ENCODE peak calls at places on chromosomes 3 and 15, in seven cellular contexts. One of them, this sample, is unnamed.
A peak's percentile ranks its signal among the peaks of the same experiment; 100 is the strongest.

GRCh38 chr15:65409284-65409631 is 13.5 kb downstream of the IGDCC4 start:
- DNase-seq in CD8-positive, alpha-beta T cell: no peak
- DNase-seq in suprapubic skin: no peak
- DNase-seq in CD4-positive, alpha-beta memory T cell: no peak
- DNase-seq in prostate gland: no peak
- DNase-seq in vagina: no peak
- DNase-seq in epithelial cell of proximal tubule: peak; percentile 95
- DNase-seq in this sample: no peak

GRCh38 chr3:169954142-169954756 is 12.4 kb upstream of the SEC62 start:
- DNase-seq in CD8-positive, alpha-beta T cell: no peak
- DNase-seq in suprapubic skin: no peak
- DNase-seq in CD4-positive, alpha-beta memory T cell: no peak
- DNase-seq in prostate gland: no peak
- DNase-seq in vagina: no peak
- DNase-seq in epithelial cell of proximal tubule: no peak
- DNase-seq in this sample: no peak

GRCh38 chr15:26260517-26261133 is 397.5 kb upstream of the ATP10A start:
- DNase-seq in CD8-positive, alpha-beta T cell: peak; percentile 23
- DNase-seq in suprapubic skin: no peak
- DNase-seq in CD4-positive, alpha-beta memory T cell: peak; percentile 3
- DNase-seq in prostate gland: peak; percentile 16
- DNase-seq in vagina: no peak
- DNase-seq in epithelial cell of proximal tubule: no peak
- DNase-seq in this sample: peak; percentile 14

GRCh38 chr3:100256724-100257123 is 4.1 kb upstream of the TBC1D23 start:
- DNase-seq in CD8-positive, alpha-beta T cell: no peak
- DNase-seq in suprapubic skin: no peak
- DNase-seq in CD4-positive, alpha-beta memory T cell: no peak
- DNase-seq in prostate gland: no peak
- DNase-seq in vagina: no peak
- DNase-seq in epithelial cell of proximal tubule: no peak
- DNase-seq in this sample: no peak

GRCh38 chr3:100850156-100850555 is 140.9 kb downstream of the TFG start:
- DNase-seq in CD8-positive, alpha-beta T cell: no peak
- DNase-seq in suprapubic skin: no peak
- DNase-seq in CD4-positive, alpha-beta memory T cell: no peak
- DNase-seq in prostate gland: no peak
- DNase-seq in vagina: no peak
- DNase-seq in epithelial cell of proximal tubule: no peak
- DNase-seq in this sample: no peak

GRCh38 chr3:85005947-85006346 is 47.2 kb downstream of the CADM2 start:
- DNase-seq in CD8-positive, alpha-beta T cell: no peak
- DNase-seq in suprapubic skin: no peak
- DNase-seq in CD4-positive, alpha-beta memory T cell: no peak
- DNase-seq in prostate gland: no peak
- DNase-seq in vagina: no peak
- DNase-seq in epithelial cell of proximal tubule: no peak
- DNase-seq in this sample: no peak

GRCh38 chr3:124882749-124883148 is 4.4 kb downstream of the ITGB5 start:
- DNase-seq in CD8-positive, alpha-beta T cell: no peak
- DNase-seq in suprapubic skin: no peak
- DNase-seq in CD4-positive, alpha-beta memory T cell: no peak
- DNase-seq in prostate gland: no peak
- DNase-seq in vagina: no peak
- DNase-seq in epithelial cell of proximal tubule: no peak
- DNase-seq in this sample: no peak

GRCh38 chr15:78752492-78753358 is 58.5 kb downstream of the ADAMTS7 start:
- DNase-seq in CD8-positive, alpha-beta T cell: no peak
- DNase-seq in suprapubic skin: peak; percentile 27
- DNase-seq in CD4-positive, alpha-beta memory T cell: no peak
- DNase-seq in prostate gland: no peak
- DNase-seq in vagina: no peak
- DNase-seq in epithelial cell of proximal tubule: no peak
- DNase-seq in this sample: no peak

GRCh38 chr3:170907519-170908234 is 760 bp downstream of the EIF5A2 start:
- DNase-seq in CD8-positive, alpha-beta T cell: no peak
- DNase-seq in suprapubic skin: no peak
- DNase-seq in CD4-positive, alpha-beta memory T cell: no peak
- DNase-seq in prostate gland: no peak
- DNase-seq in vagina: no peak
- DNase-seq in epithelial cell of proximal tubule: no peak
- DNase-seq in this sample: no peak

DNA sequence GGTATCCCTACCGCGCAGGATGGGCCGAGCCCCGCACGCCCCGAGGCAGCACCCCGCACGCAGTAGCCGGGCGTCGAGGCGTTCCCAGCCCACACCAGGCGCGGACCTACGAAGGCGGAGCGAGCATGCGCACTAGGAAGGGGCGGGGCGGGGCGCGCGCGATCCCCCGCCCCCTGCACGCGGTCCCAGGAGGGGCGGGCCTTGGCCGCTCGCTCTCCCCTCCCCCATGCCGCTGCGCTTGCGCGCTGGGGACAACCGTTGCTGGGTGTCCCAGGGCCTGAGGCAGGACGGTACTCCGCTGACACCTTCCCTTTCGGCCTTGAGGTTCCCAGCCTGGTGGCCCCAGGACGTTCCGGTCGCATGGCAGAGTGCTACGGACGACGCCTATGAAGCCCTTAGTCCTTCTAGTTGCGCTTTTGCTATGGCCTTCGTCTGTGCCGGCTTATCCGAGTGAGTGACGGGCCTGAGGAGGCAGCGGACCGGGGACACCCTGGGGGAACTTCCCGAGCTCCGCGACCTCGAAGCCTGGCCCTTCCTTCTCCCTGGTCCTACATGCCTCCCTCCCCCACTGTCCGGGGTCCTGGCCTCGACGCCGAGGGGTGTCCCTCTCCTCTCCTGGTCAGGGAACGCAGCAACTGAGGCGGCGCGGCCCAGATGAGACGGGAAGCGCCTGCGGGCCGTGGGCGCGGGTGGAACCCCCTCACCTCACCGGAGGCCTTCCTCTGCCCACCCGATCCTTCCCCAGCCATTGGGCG is at the start of gene SPESP1:
- DNase-seq in CD8-positive, alpha-beta T cell: peak; percentile 22
- DNase-seq in suprapubic skin: peak; percentile 66
- DNase-seq in CD4-positive, alpha-beta memory T cell: peak; percentile 3
- DNase-seq in prostate gland: no peak
- DNase-seq in vagina: no peak
- DNase-seq in epithelial cell of proximal tubule: no peak
- DNase-seq in this sample: no peak
- H3K4me3 ChIP-seq in CD8-positive, alpha-beta T cell: no peak within 1 kb of the TSS
- H3K4me3 ChIP-seq in suprapubic skin: peak within 1 kb of the TSS; percentile 43
- H3K4me3 ChIP-seq in CD4-positive, alpha-beta memory T cell: no peak within 1 kb of the TSS
- H3K4me3 ChIP-seq in prostate gland: peak within 1 kb of the TSS; percentile 19
- H3K4me3 ChIP-seq in vagina: peak within 1 kb of the TSS; percentile 34
- H3K4me3 ChIP-seq in epithelial cell of proximal tubule: peak within 1 kb of the TSS; percentile 59
- H3K4me3 ChIP-seq in this sample: no peak within 1 kb of the TSS

GRCh38 chr15:77543159-77543882 is 89.4 kb downstream of the LINGO1 start:
- DNase-seq in CD8-positive, alpha-beta T cell: peak; percentile 72
- DNase-seq in suprapubic skin: peak; percentile 89
- DNase-seq in CD4-positive, alpha-beta memory T cell: peak; percentile 66
- DNase-seq in prostate gland: peak; percentile 79
- DNase-seq in vagina: no peak
- DNase-seq in epithelial cell of proximal tubule: no peak
- DNase-seq in this sample: peak; percentile 68
- H3K4me3 ChIP-seq in CD8-positive, alpha-beta T cell: peak overlapping the region; percentile 71
- H3K4me3 ChIP-seq in suprapubic skin: peak overlapping the region; percentile 42
- H3K4me3 ChIP-seq in CD4-positive, alpha-beta memory T cell: peak overlapping the region; percentile 55
- H3K4me3 ChIP-seq in prostate gland: peak overlapping the region; percentile 20
- H3K4me3 ChIP-seq in vagina: peak overlapping the region; percentile 37
- H3K4me3 ChIP-seq in epithelial cell of proximal tubule: peak overlapping the region; percentile 62
- H3K4me3 ChIP-seq in this sample: peak overlapping the region; percentile 70

DNA sequence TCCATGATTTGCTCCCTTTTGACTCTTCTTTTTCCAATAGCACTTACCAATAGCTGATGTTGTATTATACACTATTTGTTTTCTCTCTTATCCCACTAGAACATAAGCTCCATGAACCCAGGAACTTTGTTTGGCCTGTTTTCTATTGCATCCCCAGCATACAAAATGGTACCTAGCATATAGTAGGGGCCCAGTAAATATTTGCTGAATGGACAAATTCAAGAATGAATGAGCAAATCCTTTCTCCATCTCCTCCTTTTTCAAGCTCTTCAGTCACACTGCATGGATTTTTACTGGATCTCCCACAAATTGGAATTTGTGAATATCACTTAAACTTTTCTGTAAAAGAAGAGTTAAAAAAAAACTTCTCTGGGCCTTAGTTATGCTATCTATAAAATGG is 66.6 kb upstream of the FEZF2 start:
- DNase-seq in CD8-positive, alpha-beta T cell: no peak
- DNase-seq in suprapubic skin: no peak
- DNase-seq in CD4-positive, alpha-beta memory T cell: no peak
- DNase-seq in prostate gland: no peak
- DNase-seq in vagina: no peak
- DNase-seq in epithelial cell of proximal tubule: no peak
- DNase-seq in this sample: no peak
- H3K4me3 ChIP-seq in CD8-positive, alpha-beta T cell: no peak overlapping the region
- H3K4me3 ChIP-seq in suprapubic skin: no peak overlapping the region
- H3K4me3 ChIP-seq in CD4-positive, alpha-beta memory T cell: no peak overlapping the region
- H3K4me3 ChIP-seq in prostate gland: no peak overlapping the region
- H3K4me3 ChIP-seq in vagina: no peak overlapping the region
- H3K4me3 ChIP-seq in epithelial cell of proximal tubule: no peak overlapping the region
- H3K4me3 ChIP-seq in this sample: no peak overlapping the region

GRCh38 chr15:79978694-79979519 is 7.9 kb upstream of the BCL2A1 start:
- DNase-seq in CD8-positive, alpha-beta T cell: no peak
- DNase-seq in suprapubic skin: no peak
- DNase-seq in CD4-positive, alpha-beta memory T cell: no peak
- DNase-seq in prostate gland: no peak
- DNase-seq in vagina: no peak
- DNase-seq in epithelial cell of proximal tubule: no peak
- DNase-seq in this sample: no peak
- H3K4me3 ChIP-seq in CD8-positive, alpha-beta T cell: no peak overlapping the region
- H3K4me3 ChIP-seq in suprapubic skin: no peak overlapping the region
- H3K4me3 ChIP-seq in CD4-positive, alpha-beta memory T cell: no peak overlapping the region
- H3K4me3 ChIP-seq in prostate gland: no peak overlapping the region
- H3K4me3 ChIP-seq in vagina: no peak overlapping the region
- H3K4me3 ChIP-seq in epithelial cell of proximal tubule: no peak overlapping the region
- H3K4me3 ChIP-seq in this sample: no peak overlapping the region

GRCh38 chr3:167450675-167451074 is 23.2 kb downstream of the SERPINI2 start:
- DNase-seq in CD8-positive, alpha-beta T cell: no peak
- DNase-seq in suprapubic skin: no peak
- DNase-seq in CD4-positive, alpha-beta memory T cell: no peak
- DNase-seq in prostate gland: no peak
- DNase-seq in vagina: no peak
- DNase-seq in epithelial cell of proximal tubule: no peak
- DNase-seq in this sample: no peak
- H3K4me3 ChIP-seq in CD8-positive, alpha-beta T cell: no peak overlapping the region
- H3K4me3 ChIP-seq in suprapubic skin: no peak overlapping the region
- H3K4me3 ChIP-seq in CD4-positive, alpha-beta memory T cell: no peak overlapping the region
- H3K4me3 ChIP-seq in prostate gland: no peak overlapping the region
- H3K4me3 ChIP-seq in vagina: no peak overlapping the region
- H3K4me3 ChIP-seq in epithelial cell of proximal tubule: no peak overlapping the region
- H3K4me3 ChIP-seq in this sample: no peak overlapping the region

GRCh38 chr3:83734656-83735055 is 1224.1 kb upstream of the CADM2 start:
- DNase-seq in CD8-positive, alpha-beta T cell: no peak
- DNase-seq in suprapubic skin: no peak
- DNase-seq in CD4-positive, alpha-beta memory T cell: no peak
- DNase-seq in prostate gland: no peak
- DNase-seq in vagina: no peak
- DNase-seq in epithelial cell of proximal tubule: no peak
- DNase-seq in this sample: no peak

GRCh38 chr3:83740504-83740903 is 1218.3 kb upstream of the CADM2 start:
- DNase-seq in CD8-positive, alpha-beta T cell: no peak
- DNase-seq in suprapubic skin: no peak
- DNase-seq in CD4-positive, alpha-beta memory T cell: no peak
- DNase-seq in prostate gland: no peak
- DNase-seq in vagina: no peak
- DNase-seq in epithelial cell of proximal tubule: no peak
- DNase-seq in this sample: no peak

GRCh38 chr3:83738202-83738601 is 1220.6 kb upstream of the CADM2 start:
- DNase-seq in CD8-positive, alpha-beta T cell: no peak
- DNase-seq in suprapubic skin: no peak
- DNase-seq in CD4-positive, alpha-beta memory T cell: no peak
- DNase-seq in prostate gland: no peak
- DNase-seq in vagina: no peak
- DNase-seq in epithelial cell of proximal tubule: no peak
- DNase-seq in this sample: no peak
- H3K4me3 ChIP-seq in CD8-positive, alpha-beta T cell: no peak overlapping the region
- H3K4me3 ChIP-seq in suprapubic skin: no peak overlapping the region
- H3K4me3 ChIP-seq in CD4-positive, alpha-beta memory T cell: no peak overlapping the region
- H3K4me3 ChIP-seq in prostate gland: no peak overlapping the region
- H3K4me3 ChIP-seq in vagina: no peak overlapping the region
- H3K4me3 ChIP-seq in epithelial cell of proximal tubule: no peak overlapping the region
- H3K4me3 ChIP-seq in this sample: no peak overlapping the region

GRCh38 chr3:143121240-143122088 is 1.9 kb downstream of the CHST2 start:
- DNase-seq in CD8-positive, alpha-beta T cell: peak; percentile 83
- DNase-seq in suprapubic skin: peak; percentile 56
- DNase-seq in CD4-positive, alpha-beta memory T cell: peak; percentile 47
- DNase-seq in prostate gland: peak; percentile 12
- DNase-seq in vagina: no peak
- DNase-seq in epithelial cell of proximal tubule: no peak
- DNase-seq in this sample: peak; percentile 72
- H3K4me3 ChIP-seq in CD8-positive, alpha-beta T cell: peak overlapping the region; percentile 90
- H3K4me3 ChIP-seq in suprapubic skin: peak overlapping the region; percentile 85
- H3K4me3 ChIP-seq in CD4-positive, alpha-beta memory T cell: peak overlapping the region; percentile 68
- H3K4me3 ChIP-seq in prostate gland: peak overlapping the region; percentile 61
- H3K4me3 ChIP-seq in vagina: peak overlapping the region; percentile 80
- H3K4me3 ChIP-seq in epithelial cell of proximal tubule: peak overlapping the region; percentile 90
- H3K4me3 ChIP-seq in this sample: peak overlapping the region; percentile 76

GRCh38 chr3:110576962-110577361 is 494.7 kb upstream of the NECTIN3 start:
- DNase-seq in CD8-positive, alpha-beta T cell: no peak
- DNase-seq in suprapubic skin: no peak
- DNase-seq in CD4-positive, alpha-beta memory T cell: no peak
- DNase-seq in prostate gland: no peak
- DNase-seq in vagina: no peak
- DNase-seq in epithelial cell of proximal tubule: peak; percentile 96
- DNase-seq in this sample: no peak
- H3K4me3 ChIP-seq in CD8-positive, alpha-beta T cell: no peak overlapping the region
- H3K4me3 ChIP-seq in suprapubic skin: no peak overlapping the region
- H3K4me3 ChIP-seq in CD4-positive, alpha-beta memory T cell: no peak overlapping the region
- H3K4me3 ChIP-seq in prostate gland: no peak overlapping the region
- H3K4me3 ChIP-seq in vagina: no peak overlapping the region
- H3K4me3 ChIP-seq in epithelial cell of proximal tubule: no peak overlapping the region
- H3K4me3 ChIP-seq in this sample: no peak overlapping the region